ENCODE peak calls at places on chromosomes 3 and 15, in five cellular contexts. M is NB4, P is foreskin fibroblast, E is brain microvascular endothelial cell, X is right lobe of liver. W is an unnamed sample.

GRCh38 chr3:131431754-131432153 is 50.2 kb downstream of the NUDT16 start:
- DNase-seq in M (no peak), P (no peak), E (no peak), X (no peak), W (no peak)

GRCh38 chr3:141795311-141795710 is 32.1 kb downstream of the GRK7 start:
- DNase-seq in M (peak; percentile 83), P (peak; percentile 15), E (no peak), X (no peak), W (no peak)

GRCh38 chr3:49928511-49929017 is 1.0 kb downstream of the MON1A start:
- DNase-seq in M (no peak), P (no peak), E (no peak), X (no peak), W (no peak)

GRCh38 chr3:63387568-63387967 is 109.5 kb downstream of the SYNPR start:
- DNase-seq in M (no peak), P (peak; percentile 12), E (peak; percentile 31), X (no peak), W (no peak)

GRCh38 chr3:197458179-197458707 is 97.5 kb downstream of the BDH1 start:
- DNase-seq in M (peak; percentile 54), P (no peak), E (no peak), X (no peak), W (no peak)

GRCh38 chr3:188780188-188781147 is 391.3 kb upstream of the TPRG1 start:
- DNase-seq in M (peak; percentile 22), P (peak; percentile 56), E (no peak), X (peak; percentile 24), W (no peak)

GRCh38 chr3:43093006-43093405 is 12.9 kb downstream of the POMGNT2 start:
- DNase-seq in M (no peak), P (no peak), E (no peak), X (no peak), W (no peak)

GRCh38 chr3:165339753-165340152 is 143.6 kb upstream of the SLITRK3 start:
- DNase-seq in M (no peak), P (no peak), E (peak; percentile 23), X (no peak), W (no peak)

GRCh38 chr3:81013360-81013759 is 748.1 kb downstream of the GBE1 start:
- DNase-seq in M (no peak), P (no peak), E (no peak), X (no peak), W (no peak)

GRCh38 chr15:41852736-41853135 is 14.1 kb downstream of the PLA2G4B start:
- DNase-seq in M (no peak), P (no peak), E (no peak), X (no peak), W (no peak)

GRCh38 chr15:75200765-75201608 is 695 bp upstream of the C15orf39 start:
- DNase-seq in M (peak; percentile 49), P (peak; percentile 52), E (peak; percentile 13), X (peak; percentile 49), W (peak; percentile 36)

GRCh38 chr15:89647191-89647851 is 7.9 kb downstream of the KIF7 start:
- DNase-seq in M (peak; percentile 69), P (peak; percentile 83), E (peak; percentile 56), X (peak; percentile 80), W (peak; percentile 95)

GRCh38 chr3:94234177-94234788 is 171.4 kb downstream of the NSUN3 start:
- DNase-seq in M (peak; percentile 52), P (peak; percentile 5), E (peak; percentile 62), X (no peak), W (peak; percentile 22)

GRCh38 chr15:67660874-67661606 is 118.5 kb downstream of the MAP2K5 start:
- DNase-seq in M (no peak), P (no peak), E (no peak), X (no peak), W (no peak)

GRCh38 chr3:1348547-1348946 is 255.7 kb downstream of the CNTN6 start:
- DNase-seq in M (peak; percentile 3), P (peak; percentile 1), E (no peak), X (no peak), W (no peak)

GRCh38 chr3:65334045-65334665 is 646.4 kb upstream of the ADAMTS9 start:
- DNase-seq in M (no peak), P (peak; percentile 19), E (no peak), X (no peak), W (no peak)

GRCh38 chr3:179811321-179812095 is 158.7 kb downstream of the USP13 start:
- DNase-seq in M (peak; percentile 69), P (peak; percentile 85), E (peak; percentile 89), X (no peak), W (peak; percentile 36)

GRCh38 chr3:10189557-10190374 is 25.0 kb downstream of the IRAK2 start:
- DNase-seq in M (peak; percentile 87), P (peak; percentile 81), E (no peak), X (peak; percentile 93), W (no peak)

GRCh38 chr15:50353251-50353998 is 1.6 kb downstream of the GABPB1 start:
- DNase-seq in M (peak; percentile 52), P (peak; percentile 84), E (peak; percentile 53), X (no peak), W (no peak)

GRCh38 chr15:85443593-85444328 is 63.4 kb downstream of the AKAP13 start:
- DNase-seq in M (no peak), P (no peak), E (peak; percentile 27), X (no peak), W (no peak)

GRCh38 chr3:76010252-76010651 is 224.9 kb upstream of the ZNF717 start:
- DNase-seq in M (no peak), P (no peak), E (no peak), X (no peak), W (no peak)

GRCh38 chr15:55319537-55320325 is 709 bp downstream of the PIGB start:
- DNase-seq in M (peak; percentile 84), P (peak; percentile 42), E (no peak), X (no peak), W (no peak)

GRCh38 chr3:57556459-57557087 is 499 bp downstream of the PDE12 start:
- DNase-seq in M (no peak), P (peak; percentile 51), E (no peak), X (peak; percentile 41), W (no peak)

GRCh38 chr15:51735611-51736010 is 1.8 kb downstream of the LYSMD2 start:
- DNase-seq in M (peak; percentile 44), P (no peak), E (no peak), X (no peak), W (no peak)
- TF ChIP-seq CTCF in M (no peak), P (no peak), E (no peak), X (no peak), W (no peak)

DNA sequence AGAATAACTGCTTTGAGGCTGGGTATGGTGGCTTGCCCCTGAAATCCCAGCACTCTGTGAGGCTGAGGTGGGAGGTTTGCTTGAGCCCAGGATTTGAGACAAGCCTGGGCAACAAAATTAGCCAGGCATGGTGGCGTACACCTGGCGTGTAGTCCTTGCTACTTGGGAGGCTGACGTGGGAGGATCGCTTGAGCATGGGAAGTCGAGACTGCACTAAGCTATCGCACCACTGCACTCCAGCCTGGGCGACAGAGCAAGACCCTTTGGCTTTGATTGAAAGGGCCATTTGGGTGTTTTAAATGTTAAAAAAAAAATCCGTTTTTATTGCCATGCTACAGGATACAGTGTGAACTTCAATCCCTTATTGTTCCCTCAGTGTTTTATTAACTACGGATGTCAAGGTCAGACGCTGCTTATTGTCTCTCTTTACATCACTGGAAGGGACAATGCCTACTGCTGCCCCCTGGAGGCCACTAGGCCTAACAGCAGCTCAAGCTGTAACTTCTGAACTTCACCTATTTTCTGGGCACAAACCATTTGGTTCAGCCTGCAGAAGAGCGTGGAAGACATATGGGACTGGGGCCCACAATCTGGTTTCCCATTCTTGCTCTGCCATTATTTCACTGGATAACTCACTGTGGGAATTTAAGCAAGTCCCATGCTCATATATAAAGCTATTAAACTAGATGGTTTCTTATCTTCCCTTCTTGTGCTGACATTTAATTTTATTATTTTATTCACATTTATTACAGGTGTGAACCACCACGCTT is 15.3 kb upstream of the IREB2 start:
- DNase-seq in M (peak; percentile 81), P (peak; percentile 81), E (peak; percentile 58), X (peak; percentile 62), W (peak; percentile 74)
- TF ChIP-seq CTCF in M (peak; percentile 98), P (peak; percentile 96), E (peak; percentile 97), X (peak; percentile 91), W (peak; percentile 93)

DNA sequence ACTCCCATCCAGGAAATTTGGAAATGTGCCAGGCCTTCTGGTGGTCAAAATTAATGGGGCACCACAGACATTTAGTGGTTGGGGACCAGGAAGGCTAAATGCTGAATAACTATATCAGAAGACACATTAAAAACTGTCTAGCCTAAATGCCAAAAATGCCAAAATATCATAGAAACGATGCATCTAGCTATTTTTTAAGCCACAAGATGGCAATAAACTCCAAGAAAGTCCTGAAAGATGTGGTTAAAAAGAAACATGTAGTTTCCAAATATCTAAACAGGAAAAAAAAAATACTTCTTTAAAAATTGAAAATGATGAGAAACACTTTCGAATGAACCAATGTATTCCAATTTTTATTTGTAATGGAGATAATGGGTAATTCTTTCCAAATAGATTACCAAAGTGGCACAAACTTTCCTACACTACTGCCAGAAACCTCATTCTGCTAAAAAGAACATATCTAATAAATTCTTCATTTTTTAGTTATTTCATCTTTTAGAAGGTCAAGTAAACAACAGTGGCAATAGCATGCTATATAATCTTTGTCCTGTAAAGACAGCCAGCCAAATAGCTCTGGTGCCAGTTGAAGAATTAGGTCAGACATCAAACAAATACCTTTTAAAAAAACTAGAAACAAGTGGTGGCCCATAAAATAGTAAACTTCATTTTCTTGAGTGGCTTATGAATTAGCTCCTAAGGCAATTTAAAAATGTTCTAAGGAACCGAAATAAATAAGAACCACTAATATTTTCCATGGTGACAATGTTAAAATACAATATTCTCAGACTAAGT is 19.7 kb downstream of the CCDC14 start:
- DNase-seq in M (no peak), P (peak; percentile 23), E (no peak), X (no peak), W (no peak)
- TF ChIP-seq CTCF in M (no peak), P (peak; percentile 20), E (peak; percentile 13), X (peak; percentile 27), W (no peak)

GRCh38 chr3:108391917-108392585 is 95.7 kb downstream of the HHLA2 start:
- DNase-seq in M (no peak), P (peak; percentile 71), E (no peak), X (no peak), W (no peak)

GRCh38 chr3:108396336-108396735 is 100.0 kb downstream of the HHLA2 start:
- DNase-seq in M (peak; percentile 27), P (no peak), E (no peak), X (no peak), W (no peak)

GRCh38 chr3:108394563-108394962 is 98.2 kb downstream of the HHLA2 start:
- DNase-seq in M (no peak), P (no peak), E (no peak), X (no peak), W (no peak)

GRCh38 chr3:108394016-108394415 is 97.7 kb downstream of the HHLA2 start:
- DNase-seq in M (no peak), P (peak; percentile 18), E (no peak), X (no peak), W (no peak)

DNA sequence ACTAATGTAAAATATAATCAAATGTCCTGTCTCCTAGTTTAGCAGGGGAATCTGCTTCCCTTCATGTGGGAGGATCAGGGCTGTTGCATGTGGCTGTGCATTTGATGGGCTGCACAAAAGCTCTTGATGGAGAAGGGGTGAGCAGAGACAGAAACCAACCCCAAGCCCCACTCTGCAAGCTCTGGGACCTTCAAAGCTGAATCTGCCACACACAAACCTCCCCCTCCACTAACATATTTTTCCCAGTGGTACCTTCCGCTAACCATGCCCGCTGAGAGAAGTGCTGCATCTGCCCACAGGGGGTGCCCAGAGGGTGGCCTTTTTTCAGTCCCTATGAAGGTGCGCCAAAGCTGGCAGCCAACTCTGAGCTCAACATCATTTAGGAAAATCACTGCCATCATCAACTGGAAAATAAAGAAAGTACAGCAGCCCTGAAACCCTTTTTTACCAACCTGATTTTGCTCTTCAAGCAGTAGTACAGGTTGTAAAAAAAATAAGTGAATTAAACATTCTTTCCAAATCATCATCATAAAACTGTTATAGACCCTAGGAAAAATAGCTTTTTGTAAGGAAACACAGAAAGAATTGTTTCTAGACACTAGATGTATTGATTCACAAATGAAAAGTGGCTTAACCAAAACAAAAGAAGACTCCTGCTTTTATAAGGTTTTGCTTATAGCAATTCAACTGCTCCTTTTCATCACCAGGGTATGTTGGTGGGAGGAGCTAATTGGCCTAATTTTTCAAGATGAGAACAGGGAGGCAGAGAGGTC is 97.0 kb downstream of the HHLA2 start:
- DNase-seq in M (no peak), P (no peak), E (no peak), X (no peak), W (no peak)
- TF ChIP-seq CTCF in M (no peak), P (no peak), E (no peak), X (no peak), W (no peak)